ENCODE peak calls at places on chromosome 7, in ten cellular contexts. One of them, this sample, is unnamed.

GRCh38 chr7:150356265-150356897 is 12.2 kb upstream of the REPIN1 start:
- DNase-seq in lower lobe of right lung: no peak
- DNase-seq in OCI-LY7: peak
- DNase-seq in heart left ventricle: no peak
- DNase-seq in progenitor cell of endocrine pancreas: no peak
- DNase-seq in Peyer's patch: no peak
- DNase-seq in nephron progenitor cell: no peak
- DNase-seq in endodermal cell: peak
- DNase-seq in GM13976: peak
- DNase-seq in WERI-Rb-1: no peak
- DNase-seq in this sample: peak

GRCh38 chr7:81616951-81617350 is 152.9 kb downstream of the HGF start:
- DNase-seq in Peyer's patch: no peak
- DNase-seq in OCI-LY7: no peak
- DNase-seq in GM13976: no peak
- DNase-seq in nephron progenitor cell: no peak
- DNase-seq in progenitor cell of endocrine pancreas: no peak
- DNase-seq in lower lobe of right lung: no peak
- DNase-seq in endodermal cell: no peak
- DNase-seq in WERI-Rb-1: no peak
- DNase-seq in heart left ventricle: no peak
- DNase-seq in this sample: peak

GRCh38 chr7:131040467-131040932 is 287.2 kb upstream of the MKLN1 start:
- DNase-seq in lower lobe of right lung: no peak
- DNase-seq in nephron progenitor cell: peak
- DNase-seq in progenitor cell of endocrine pancreas: peak
- DNase-seq in endodermal cell: peak
- DNase-seq in WERI-Rb-1: peak
- DNase-seq in heart left ventricle: peak
- DNase-seq in Peyer's patch: no peak
- DNase-seq in GM13976: peak
- DNase-seq in OCI-LY7: peak
- DNase-seq in this sample: peak

GRCh38 chr7:33563010-33563409 is 342.3 kb upstream of the BMPER start:
- DNase-seq in WERI-Rb-1: no peak
- DNase-seq in GM13976: no peak
- DNase-seq in OCI-LY7: no peak
- DNase-seq in progenitor cell of endocrine pancreas: no peak
- DNase-seq in lower lobe of right lung: no peak
- DNase-seq in heart left ventricle: no peak
- DNase-seq in Peyer's patch: no peak
- DNase-seq in endodermal cell: no peak
- DNase-seq in nephron progenitor cell: no peak
- DNase-seq in this sample: no peak

GRCh38 chr7:129606801-129607200 is 4.7 kb upstream of the NRF1 start:
- DNase-seq in Peyer's patch: no peak
- DNase-seq in heart left ventricle: no peak
- DNase-seq in progenitor cell of endocrine pancreas: no peak
- DNase-seq in endodermal cell: no peak
- DNase-seq in nephron progenitor cell: no peak
- DNase-seq in WERI-Rb-1: no peak
- DNase-seq in lower lobe of right lung: no peak
- DNase-seq in OCI-LY7: peak
- DNase-seq in GM13976: peak
- DNase-seq in this sample: no peak

GRCh38 chr7:38186593-38187314 is 8.7 kb downstream of the STARD3NL start:
- DNase-seq in heart left ventricle: no peak
- DNase-seq in lower lobe of right lung: no peak
- DNase-seq in Peyer's patch: no peak
- DNase-seq in progenitor cell of endocrine pancreas: no peak
- DNase-seq in GM13976: no peak
- DNase-seq in nephron progenitor cell: no peak
- DNase-seq in WERI-Rb-1: no peak
- DNase-seq in endodermal cell: peak
- DNase-seq in OCI-LY7: no peak
- DNase-seq in this sample: peak

GRCh38 chr7:107816053-107816566 is 13.1 kb upstream of the SLC26A3 start:
- DNase-seq in nephron progenitor cell: no peak
- DNase-seq in Peyer's patch: no peak
- DNase-seq in OCI-LY7: no peak
- DNase-seq in WERI-Rb-1: no peak
- DNase-seq in lower lobe of right lung: no peak
- DNase-seq in progenitor cell of endocrine pancreas: no peak
- DNase-seq in endodermal cell: no peak
- DNase-seq in heart left ventricle: no peak
- DNase-seq in GM13976: no peak
- DNase-seq in this sample: peak

GRCh38 chr7:69932034-69932628 is 333.9 kb downstream of the AUTS2 start:
- DNase-seq in progenitor cell of endocrine pancreas: no peak
- DNase-seq in endodermal cell: peak
- DNase-seq in OCI-LY7: peak
- DNase-seq in Peyer's patch: no peak
- DNase-seq in lower lobe of right lung: no peak
- DNase-seq in heart left ventricle: no peak
- DNase-seq in WERI-Rb-1: peak
- DNase-seq in GM13976: no peak
- DNase-seq in nephron progenitor cell: peak
- DNase-seq in this sample: peak

GRCh38 chr7:26856481-26856880 is 7.9 kb downstream of the SKAP2 start:
- DNase-seq in lower lobe of right lung: no peak
- DNase-seq in WERI-Rb-1: no peak
- DNase-seq in OCI-LY7: no peak
- DNase-seq in progenitor cell of endocrine pancreas: no peak
- DNase-seq in Peyer's patch: no peak
- DNase-seq in GM13976: no peak
- DNase-seq in nephron progenitor cell: no peak
- DNase-seq in heart left ventricle: no peak
- DNase-seq in endodermal cell: no peak
- DNase-seq in this sample: peak

GRCh38 chr7:747186-747585 is 20.1 kb upstream of the PRKAR1B start:
- DNase-seq in progenitor cell of endocrine pancreas: no peak
- DNase-seq in Peyer's patch: peak
- DNase-seq in heart left ventricle: no peak
- DNase-seq in lower lobe of right lung: peak
- DNase-seq in nephron progenitor cell: no peak
- DNase-seq in OCI-LY7: no peak
- DNase-seq in WERI-Rb-1: peak
- DNase-seq in endodermal cell: no peak
- DNase-seq in GM13976: no peak
- DNase-seq in this sample: no peak

GRCh38 chr7:51160990-51161615 is 155.5 kb downstream of the COBL start:
- DNase-seq in WERI-Rb-1: peak
- DNase-seq in nephron progenitor cell: peak
- DNase-seq in progenitor cell of endocrine pancreas: peak
- DNase-seq in OCI-LY7: peak
- DNase-seq in heart left ventricle: peak
- DNase-seq in Peyer's patch: peak
- DNase-seq in GM13976: peak
- DNase-seq in endodermal cell: peak
- DNase-seq in lower lobe of right lung: peak
- DNase-seq in this sample: peak

GRCh38 chr7:51160411-51160810 is 156.2 kb downstream of the COBL start:
- DNase-seq in Peyer's patch: no peak
- DNase-seq in progenitor cell of endocrine pancreas: no peak
- DNase-seq in GM13976: no peak
- DNase-seq in WERI-Rb-1: peak
- DNase-seq in OCI-LY7: no peak
- DNase-seq in heart left ventricle: no peak
- DNase-seq in endodermal cell: no peak
- DNase-seq in lower lobe of right lung: no peak
- DNase-seq in nephron progenitor cell: no peak
- DNase-seq in this sample: no peak

GRCh38 chr7:51162724-51163329 is 153.8 kb downstream of the COBL start:
- DNase-seq in nephron progenitor cell: peak
- DNase-seq in Peyer's patch: no peak
- DNase-seq in WERI-Rb-1: peak
- DNase-seq in lower lobe of right lung: no peak
- DNase-seq in endodermal cell: peak
- DNase-seq in heart left ventricle: peak
- DNase-seq in GM13976: peak
- DNase-seq in OCI-LY7: peak
- DNase-seq in progenitor cell of endocrine pancreas: peak
- DNase-seq in this sample: peak

GRCh38 chr7:51158742-51159441 is 157.7 kb downstream of the COBL start:
- DNase-seq in lower lobe of right lung: no peak
- DNase-seq in Peyer's patch: no peak
- DNase-seq in progenitor cell of endocrine pancreas: no peak
- DNase-seq in heart left ventricle: no peak
- DNase-seq in WERI-Rb-1: no peak
- DNase-seq in nephron progenitor cell: no peak
- DNase-seq in endodermal cell: peak
- DNase-seq in GM13976: no peak
- DNase-seq in OCI-LY7: no peak
- DNase-seq in this sample: no peak

GRCh38 chr7:51161937-51162336 is 154.7 kb downstream of the COBL start:
- DNase-seq in Peyer's patch: no peak
- DNase-seq in progenitor cell of endocrine pancreas: no peak
- DNase-seq in lower lobe of right lung: no peak
- DNase-seq in WERI-Rb-1: no peak
- DNase-seq in endodermal cell: no peak
- DNase-seq in GM13976: no peak
- DNase-seq in OCI-LY7: no peak
- DNase-seq in heart left ventricle: no peak
- DNase-seq in nephron progenitor cell: no peak
- DNase-seq in this sample: no peak
- TF ChIP-seq CTCF in Peyer's patch: no peak
- TF ChIP-seq CTCF in progenitor cell of endocrine pancreas: no peak
- TF ChIP-seq CTCF in lower lobe of right lung: no peak
- TF ChIP-seq CTCF in WERI-Rb-1: no peak
- TF ChIP-seq CTCF in endodermal cell: no peak
- TF ChIP-seq CTCF in GM13976: no peak
- TF ChIP-seq CTCF in OCI-LY7: no peak
- TF ChIP-seq CTCF in heart left ventricle: no peak
- TF ChIP-seq CTCF in nephron progenitor cell: no peak
- TF ChIP-seq CTCF in this sample: no peak

DNA sequence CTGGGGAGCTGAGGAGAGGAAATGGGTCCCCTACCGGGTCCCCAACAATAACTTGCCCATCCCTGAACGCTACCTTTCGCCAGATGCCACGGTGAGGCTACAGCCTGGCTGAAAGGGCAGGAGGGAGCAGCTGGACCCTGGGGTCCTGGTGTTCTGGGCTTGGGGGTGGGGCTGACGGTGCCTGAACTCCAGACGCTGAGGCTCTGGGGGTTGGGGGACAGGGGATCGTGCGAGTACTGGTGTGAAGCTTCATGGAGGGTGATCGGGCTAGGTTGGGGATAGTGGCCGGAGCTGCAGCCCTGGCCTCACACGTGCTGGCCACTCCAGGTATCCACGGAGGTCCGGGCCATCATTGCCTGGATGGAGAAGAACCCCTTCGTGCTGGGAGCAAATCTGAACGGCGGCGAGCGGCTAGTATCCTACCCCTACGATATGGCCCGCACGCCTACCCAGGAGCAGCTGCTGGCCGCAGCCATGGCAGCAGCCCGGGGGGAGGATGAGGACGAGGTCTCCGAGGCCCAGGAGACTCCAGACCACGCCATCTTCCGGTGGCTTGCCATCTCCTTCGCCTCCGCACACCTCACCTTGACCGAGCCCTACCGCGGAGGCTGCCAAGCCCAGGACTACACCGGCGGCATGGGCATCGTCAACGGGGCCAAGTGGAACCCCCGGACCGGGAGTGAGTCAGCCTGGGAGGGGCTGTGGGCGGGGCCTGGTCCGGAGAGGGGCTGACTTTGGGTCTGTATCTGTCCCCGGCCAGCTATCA is 8.3 kb downstream of the AEBP1 start:
- DNase-seq in Peyer's patch: no peak
- DNase-seq in heart left ventricle: no peak
- DNase-seq in GM13976: no peak
- DNase-seq in lower lobe of right lung: no peak
- DNase-seq in WERI-Rb-1: no peak
- DNase-seq in progenitor cell of endocrine pancreas: no peak
- DNase-seq in nephron progenitor cell: no peak
- DNase-seq in OCI-LY7: no peak
- DNase-seq in endodermal cell: no peak
- DNase-seq in this sample: no peak
- TF ChIP-seq CTCF in Peyer's patch: no peak
- TF ChIP-seq CTCF in heart left ventricle: no peak
- TF ChIP-seq CTCF in GM13976: no peak
- TF ChIP-seq CTCF in lower lobe of right lung: no peak
- TF ChIP-seq CTCF in WERI-Rb-1: no peak
- TF ChIP-seq CTCF in progenitor cell of endocrine pancreas: no peak
- TF ChIP-seq CTCF in nephron progenitor cell: no peak
- TF ChIP-seq CTCF in OCI-LY7: no peak
- TF ChIP-seq CTCF in endodermal cell: no peak
- TF ChIP-seq CTCF in this sample: no peak

DNA sequence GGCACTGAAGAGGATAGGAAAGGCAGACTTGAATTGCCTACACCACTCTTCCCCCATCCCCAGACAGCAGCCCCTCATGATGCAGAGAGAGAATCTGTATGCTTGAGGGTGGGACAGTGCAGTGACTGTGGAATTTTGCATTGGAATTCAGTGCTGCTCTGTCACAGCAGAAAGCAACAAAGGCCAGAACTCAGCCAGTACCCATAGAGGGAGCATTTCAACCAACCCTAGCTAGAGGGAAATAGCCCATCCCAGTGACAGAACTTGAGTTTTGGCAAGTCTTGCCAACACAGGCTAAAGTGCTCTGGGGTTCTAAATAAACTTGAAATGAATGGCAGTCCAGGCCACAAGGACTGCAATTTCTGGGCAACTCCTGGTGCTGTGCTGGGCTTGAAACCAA is 80.4 kb downstream of the TES start:
- DNase-seq in endodermal cell: peak
- DNase-seq in Peyer's patch: no peak
- DNase-seq in GM13976: no peak
- DNase-seq in heart left ventricle: no peak
- DNase-seq in WERI-Rb-1: no peak
- DNase-seq in OCI-LY7: no peak
- DNase-seq in lower lobe of right lung: no peak
- DNase-seq in progenitor cell of endocrine pancreas: no peak
- DNase-seq in nephron progenitor cell: no peak
- DNase-seq in this sample: no peak
- TF ChIP-seq CTCF in endodermal cell: peak
- TF ChIP-seq CTCF in Peyer's patch: no peak
- TF ChIP-seq CTCF in GM13976: no peak
- TF ChIP-seq CTCF in heart left ventricle: no peak
- TF ChIP-seq CTCF in WERI-Rb-1: no peak
- TF ChIP-seq CTCF in OCI-LY7: no peak
- TF ChIP-seq CTCF in lower lobe of right lung: no peak
- TF ChIP-seq CTCF in progenitor cell of endocrine pancreas: no peak
- TF ChIP-seq CTCF in nephron progenitor cell: no peak
- TF ChIP-seq CTCF in this sample: no peak

DNA sequence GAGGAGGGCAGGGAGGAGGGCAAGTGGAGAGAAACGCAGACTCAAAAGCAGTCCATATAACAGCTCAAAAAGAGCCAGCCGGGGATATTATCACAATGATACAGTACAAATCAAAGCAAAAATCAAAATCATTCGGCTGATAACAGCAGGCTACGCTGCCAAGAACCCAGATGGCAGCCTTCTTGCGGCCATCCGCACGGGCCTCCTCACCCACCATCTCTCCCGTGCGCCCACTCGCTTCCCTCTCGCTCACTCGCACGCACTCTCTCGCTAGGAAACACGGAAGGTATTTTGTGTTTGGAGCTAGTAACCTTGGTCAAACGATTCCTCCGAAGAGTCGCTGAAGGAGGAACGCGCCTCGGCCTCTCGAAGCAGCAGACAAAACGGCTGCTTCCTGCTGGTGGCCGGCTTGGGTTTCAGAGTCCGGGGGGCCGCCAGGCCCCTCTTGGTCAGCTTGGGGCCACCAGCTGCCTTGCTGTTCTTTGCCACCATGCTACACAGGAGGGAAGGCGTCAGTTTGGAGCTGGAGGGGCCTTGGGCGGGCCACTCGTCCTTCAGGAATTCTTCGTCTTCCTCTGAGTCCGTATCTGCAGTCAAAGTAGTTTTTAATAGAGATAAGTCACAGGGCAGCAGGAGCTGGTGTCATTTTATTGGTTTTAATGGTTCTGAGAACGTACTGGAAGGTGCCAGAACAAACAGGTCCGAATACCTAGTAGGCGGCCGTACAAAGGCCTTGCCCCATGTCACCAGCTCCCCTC is 68.9 kb downstream of the SLC29A4 start:
- DNase-seq in endodermal cell: peak
- DNase-seq in WERI-Rb-1: no peak
- DNase-seq in GM13976: no peak
- DNase-seq in lower lobe of right lung: no peak
- DNase-seq in progenitor cell of endocrine pancreas: no peak
- DNase-seq in nephron progenitor cell: no peak
- DNase-seq in Peyer's patch: no peak
- DNase-seq in heart left ventricle: no peak
- DNase-seq in OCI-LY7: no peak
- DNase-seq in this sample: no peak
- TF ChIP-seq CTCF in endodermal cell: no peak
- TF ChIP-seq CTCF in WERI-Rb-1: no peak
- TF ChIP-seq CTCF in GM13976: no peak
- TF ChIP-seq CTCF in lower lobe of right lung: no peak
- TF ChIP-seq CTCF in progenitor cell of endocrine pancreas: no peak
- TF ChIP-seq CTCF in nephron progenitor cell: no peak
- TF ChIP-seq CTCF in Peyer's patch: no peak
- TF ChIP-seq CTCF in heart left ventricle: no peak
- TF ChIP-seq CTCF in OCI-LY7: no peak
- TF ChIP-seq CTCF in this sample: no peak

This sample was measured in astrocyte of the spinal cord.